ENCODE peak calls at places on chromosomes 4 and X, in five cellular contexts. T, A, C, K and S are unnamed samples.
A peak's percentile ranks its signal among the peaks of the same experiment; 100 is the strongest.

GRCh38 chrX:10190367-10190766 is 33.6 kb downstream of the CLCN4 start:
- DNase-seq in C (no peak), K (peak; percentile 48), T (peak; percentile 63), A (no peak), S (no peak)

GRCh38 chr4:188218392-188218791 is 79.2 kb downstream of the TRIML1 start:
- DNase-seq in C (peak; percentile 60), A (no peak), T (no peak), K (no peak), S (no peak)

GRCh38 chr4:72899214-72899613 is 170.3 kb downstream of the COX18 start:
- DNase-seq in T (no peak), A (no peak), C (no peak), K (no peak), S (no peak)

GRCh38 chr4:20676773-20677172 is 23.5 kb upstream of the PACRGL start:
- DNase-seq in K (no peak), C (no peak), T (no peak), A (no peak), S (no peak)

GRCh38 chr4:84171871-84172270 is 327.2 kb downstream of the NKX6-1 start:
- DNase-seq in C (no peak), A (no peak), T (no peak), K (peak; percentile 54), S (no peak)

GRCh38 chr4:185127021-185127925 is 15.8 kb upstream of the SLC25A4 start:
- DNase-seq in A (no peak), C (peak; percentile 77), T (no peak), K (no peak), S (no peak)

GRCh38 chrX:71640002-71640401 is 21.7 kb upstream of the CXCR3 start:
- DNase-seq in C (no peak), A (no peak), K (no peak), T (no peak), S (no peak)

GRCh38 chr4:1910643-1911042 is 39.5 kb downstream of the NSD2 start:
- DNase-seq in C (peak; percentile 64), K (peak; percentile 45), T (peak; percentile 51), A (no peak), S (peak; percentile 12)

GRCh38 chr4:179095585-179096228 is 1653.5 kb upstream of the AGA start:
- DNase-seq in C (peak; percentile 63), K (peak; percentile 4), T (peak; percentile 12), A (no peak), S (no peak)

GRCh38 chrX:64206556-64207162 is 1.2 kb upstream of the AMER1 start:
- DNase-seq in C (no peak), K (peak; percentile 4), T (no peak), A (no peak), S (no peak)

GRCh38 chr4:42627887-42628646 is 28.8 kb downstream of the ATP8A1 start:
- DNase-seq in K (no peak), A (peak; percentile 46), T (no peak), C (no peak), S (no peak)

GRCh38 chr4:48944252-48944651 is 37.7 kb upstream of the OCIAD2 start:
- DNase-seq in A (no peak), C (no peak), K (peak; percentile 96), T (no peak), S (no peak)

GRCh38 chrX:148530464-148531077 is 30.2 kb downstream of the AFF2 start:
- DNase-seq in C (no peak), A (no peak), T (no peak), K (peak; percentile 10), S (peak; percentile 1)

GRCh38 chr4:176789955-176790354 is 2.8 kb downstream of the VEGFC start:
- DNase-seq in A (no peak), K (peak; percentile 86), T (no peak), C (no peak), S (no peak)

GRCh38 chrX:71111141-71111843 is at the start of gene IL2RG:
- DNase-seq in C (no peak), K (peak; percentile 18), T (peak; percentile 74), A (peak; percentile 76), S (no peak)

GRCh38 chrX:118522230-118522926 is 26.8 kb downstream of the DOCK11 start:
- DNase-seq in K (no peak), T (no peak), A (no peak), C (no peak), S (no peak)

GRCh38 chrX:23048806-23049573 is 49.2 kb downstream of the DDX53 start:
- DNase-seq in T (no peak), A (no peak), K (no peak), C (no peak), S (no peak)

GRCh38 chrX:43165343-43165920 is 387.5 kb upstream of the PPP1R2C start:
- DNase-seq in A (no peak), T (no peak), C (no peak), K (no peak), S (no peak)

GRCh38 chr4:185232370-185232769 is 23.0 kb downstream of the SNX25 start:
- DNase-seq in A (no peak), C (no peak), K (peak; percentile 42), T (no peak), S (no peak)

GRCh38 chrX:25079020-25079419 is 63.3 kb upstream of the ARX start:
- DNase-seq in C (no peak), T (no peak), K (no peak), A (no peak), S (no peak)

GRCh38 chrX:72532371-72532770 is 40.3 kb downstream of the HDAC8 start:
- DNase-seq in T (no peak), C (no peak), K (no peak), A (no peak), S (no peak)

GRCh38 chr4:123444298-123444731 is 47.7 kb downstream of the SPRY1 start:
- DNase-seq in K (no peak), C (peak; percentile 66), A (peak; percentile 33), T (peak; percentile 87), S (no peak)

GRCh38 chr4:98745372-98745771 is 87.0 kb upstream of the TSPAN5 start:
- DNase-seq in K (no peak), C (no peak), T (peak; percentile 31), A (no peak), S (no peak)

GRCh38 chr4:48017108-48017527 is 546 bp downstream of the NIPAL1 start:
- DNase-seq in K (peak; percentile 92), C (peak; percentile 72), A (no peak), T (no peak), S (no peak)

DNA sequence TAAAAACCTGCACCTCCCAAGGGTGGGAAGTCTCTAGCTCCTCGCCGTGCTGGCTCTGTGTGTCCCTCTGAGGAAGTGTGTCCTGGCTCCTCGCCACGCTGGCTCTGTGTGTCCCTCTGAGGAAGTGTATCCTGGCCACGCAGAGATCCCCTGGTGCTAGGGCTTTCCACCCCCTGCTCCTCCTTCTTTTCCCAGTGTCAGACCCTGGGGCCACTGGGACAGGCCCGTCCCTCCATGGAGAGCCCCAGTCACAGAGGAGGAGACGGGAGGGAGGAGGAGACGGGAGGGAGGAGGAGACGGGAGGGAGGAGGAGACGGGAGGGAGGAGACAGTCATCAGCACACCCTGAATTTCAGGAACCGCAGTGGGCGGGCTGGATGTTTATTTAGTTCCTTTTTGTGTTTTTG is 53.8 kb upstream of the HGFAC start:
- DNase-seq in K (peak; percentile 62), C (peak; percentile 47), T (peak; percentile 62), A (no peak), S (no peak)
- H3K4me3 ChIP-seq in K (peak overlapping the region; percentile 51), C (no peak overlapping the region), T (peak overlapping the region; percentile 12), A (no peak overlapping the region), S (peak overlapping the region; percentile 20)

GRCh38 chrX:13281289-13281688 is 38.6 kb downstream of the ATXN3L start:
- DNase-seq in A (no peak), T (no peak), C (no peak), K (no peak), S (no peak)

GRCh38 chrX:13283968-13284914 is 35.6 kb downstream of the ATXN3L start:
- DNase-seq in T (no peak), C (no peak), A (no peak), K (peak; percentile 81), S (no peak)

GRCh38 chrX:13285229-13285628 is 34.6 kb downstream of the ATXN3L start:
- DNase-seq in A (no peak), C (no peak), T (no peak), K (no peak), S (no peak)

GRCh38 chrX:13285693-13286092 is 34.2 kb downstream of the ATXN3L start:
- DNase-seq in A (no peak), T (no peak), K (no peak), C (no peak), S (no peak)

DNA sequence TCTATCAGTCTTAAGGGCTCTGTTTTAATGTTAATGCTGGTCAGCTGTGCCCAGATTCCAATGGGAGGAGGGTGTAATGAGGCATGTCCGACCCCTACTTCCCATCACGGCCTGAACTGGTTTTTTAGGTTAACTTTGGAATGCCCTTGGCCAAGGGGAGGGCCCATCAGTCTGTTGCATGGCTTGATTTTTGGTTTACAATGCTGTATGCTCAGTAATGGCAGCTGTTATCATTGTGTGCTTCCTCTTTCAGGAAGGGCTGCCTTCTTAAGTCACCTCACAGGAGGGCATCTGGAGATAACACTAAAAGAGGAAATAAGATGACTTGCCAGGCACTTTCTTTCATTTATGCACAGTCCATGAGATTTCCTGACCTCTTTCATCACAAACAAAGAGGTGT is 36.3 kb downstream of the ATXN3L start:
- DNase-seq in C (no peak), T (peak; percentile 77), A (no peak), K (no peak), S (no peak)
- TF ChIP-seq CTCF in C (no peak), T (no peak), A (no peak), K (no peak), S (no peak)

GRCh38 chrX:104568304-104568915 is 2.4 kb downstream of the IL1RAPL2 start:
- DNase-seq in A (no peak), T (no peak), C (peak; percentile 41), K (no peak), S (no peak)
- H3K4me3 ChIP-seq in A (no peak overlapping the region), T (no peak overlapping the region), C (peak overlapping the region; percentile 7), K (no peak overlapping the region), S (no peak overlapping the region)

DNA sequence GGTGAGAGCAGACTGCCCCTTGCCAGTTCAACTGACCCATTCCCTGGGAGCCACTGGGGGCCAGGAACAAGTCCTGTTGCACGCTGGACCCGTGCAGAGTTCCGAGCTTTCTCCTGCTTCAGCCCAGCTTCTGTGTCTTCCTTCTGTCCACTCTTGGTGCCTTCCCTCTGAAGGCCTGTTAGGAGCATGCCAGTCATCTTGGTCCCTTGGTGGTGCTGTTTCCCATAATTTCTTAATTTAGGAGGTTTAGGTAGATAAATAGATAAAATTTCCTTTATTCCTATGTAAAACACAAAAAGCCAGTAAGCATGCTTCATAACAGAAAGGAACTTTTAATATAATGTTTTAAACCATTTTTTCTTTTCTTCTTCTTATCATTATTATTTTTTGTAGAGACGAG is 672.7 kb downstream of the CCSER1 start:
- DNase-seq in T (no peak), K (peak; percentile 3), C (no peak), A (no peak), S (no peak)
- TF ChIP-seq CTCF in T (no peak), K (no peak), C (no peak), A (no peak), S (no peak)

GRCh38 chr4:113563691-113564378 is 197.7 kb downstream of the CAMK2D start:
- DNase-seq in T (no peak), C (no peak), K (no peak), A (no peak), S (no peak)
- H3K4me3 ChIP-seq in T (no peak overlapping the region), C (no peak overlapping the region), K (no peak overlapping the region), A (no peak overlapping the region), S (no peak overlapping the region)